ENCODE peak calls at places on chromosomes 2 and 18, in six cellular contexts. Q is A549, Y is endothelial cell of umbilical vein, E is HepG2, V is K562, M is GM12878. W is an unnamed sample.

GRCh38 chr18:23551978-23552377 is 34.3 kb downstream of the NPC1 start:
- DNase-seq in Q (no peak), Y (no peak), E (no peak), V (no peak), M (no peak), W (no peak)

GRCh38 chr18:72840109-72840508 is 27.7 kb downstream of the NETO1 start:
- DNase-seq in Q (no peak), Y (no peak), E (no peak), V (no peak), M (no peak), W (no peak)

GRCh38 chr2:98482362-98482761 is 37.7 kb downstream of the INPP4A start:
- DNase-seq in Q (no peak), Y (no peak), E (no peak), V (no peak), M (no peak), W (no peak)

GRCh38 chr18:37419866-37420265 is 145.7 kb downstream of the CELF4 start:
- DNase-seq in Q (no peak), Y (no peak), E (no peak), V (no peak), M (no peak), W (no peak)

GRCh38 chr2:113791697-113792590 is 35.5 kb upstream of the SLC35F5 start:
- DNase-seq in Q (peak), Y (peak), E (no peak), V (no peak), M (peak), W (no peak)

GRCh38 chr2:72605836-72606442 is 219.9 kb downstream of the EXOC6B start:
- DNase-seq in Q (peak), Y (peak), E (peak), V (peak), M (no peak), W (peak)

GRCh38 chr2:19195681-19196080 is 162.7 kb downstream of the OSR1 start:
- DNase-seq in Q (no peak), Y (no peak), E (no peak), V (no peak), M (no peak), W (no peak)

GRCh38 chr18:79001001-79001400 is 21.4 kb downstream of the SALL3 start:
- DNase-seq in Q (no peak), Y (no peak), E (no peak), V (no peak), M (no peak), W (no peak)

GRCh38 chr2:212387146-212387545 is 151.5 kb downstream of the ERBB4 start:
- DNase-seq in Q (no peak), Y (no peak), E (no peak), V (no peak), M (no peak), W (no peak)

GRCh38 chr2:238731961-238732360 is 115.9 kb upstream of the TWIST2 start:
- DNase-seq in Q (no peak), Y (no peak), E (no peak), V (no peak), M (no peak), W (peak)

GRCh38 chr2:19300961-19301360 is 57.5 kb downstream of the OSR1 start:
- DNase-seq in Q (no peak), Y (no peak), E (no peak), V (no peak), M (no peak), W (no peak)

GRCh38 chr2:86352137-86352931 is 14.9 kb upstream of the REEP1 start:
- DNase-seq in Q (no peak), Y (no peak), E (no peak), V (no peak), M (no peak), W (no peak)

GRCh38 chr2:95380280-95380679 is 22.2 kb upstream of the FAHD2A start:
- DNase-seq in Q (no peak), Y (no peak), E (no peak), V (no peak), M (no peak), W (no peak)

GRCh38 chr2:223855426-223855825 is 18.0 kb upstream of the AP1S3 start:
- DNase-seq in Q (peak), Y (no peak), E (peak), V (no peak), M (no peak), W (no peak)

GRCh38 chr2:17610521-17610920 is 70.0 kb downstream of the VSNL1 start:
- DNase-seq in Q (no peak), Y (no peak), E (no peak), V (no peak), M (no peak), W (no peak)

GRCh38 chr18:75344615-75345014 is 82.9 kb downstream of the SMIM21 start:
- DNase-seq in Q (no peak), Y (no peak), E (no peak), V (no peak), M (no peak), W (no peak)

GRCh38 chr2:164430166-164430783 is 191.0 kb downstream of the GRB14 start:
- DNase-seq in Q (peak), Y (peak), E (peak), V (no peak), M (no peak), W (peak)

GRCh38 chr2:191935247-191935646 is 88.4 kb upstream of the CAVIN2 start:
- DNase-seq in Q (no peak), Y (no peak), E (no peak), V (no peak), M (no peak), W (no peak)

GRCh38 chr18:76493213-76494107 is 1.6 kb downstream of the ZNF516 start:
- DNase-seq in Q (peak), Y (peak), E (peak), V (peak), M (no peak), W (peak)

GRCh38 chr2:187102381-187102780 is 253.4 kb upstream of the ZSWIM2 start:
- DNase-seq in Q (no peak), Y (no peak), E (no peak), V (no peak), M (no peak), W (no peak)

GRCh38 chr2:156490467-156490840 is 54.3 kb downstream of the GPD2 start:
- DNase-seq in Q (no peak), Y (no peak), E (no peak), V (no peak), M (no peak), W (no peak)

DNA sequence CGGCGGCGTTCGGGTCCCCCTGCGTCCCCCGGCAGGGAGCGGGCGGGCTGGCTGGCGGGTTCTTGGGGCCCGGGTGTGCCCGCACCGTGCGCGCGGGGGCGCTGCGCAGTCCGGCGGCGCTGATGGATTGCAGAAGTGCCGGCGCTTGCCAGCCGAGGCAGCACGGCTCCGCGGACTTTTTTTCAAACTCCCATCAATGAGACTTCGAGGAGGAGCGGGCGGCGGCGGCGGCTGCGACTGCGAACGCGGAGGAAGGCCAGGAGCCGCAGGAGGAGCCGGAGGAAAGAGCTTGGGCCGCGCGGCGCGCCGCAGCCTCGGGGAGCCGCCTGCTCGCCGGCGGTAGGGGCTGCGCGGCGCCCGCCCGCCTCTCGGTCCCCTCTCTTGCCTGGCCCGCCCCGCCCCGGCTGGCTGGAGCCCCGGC is at the start of gene GLI2:
- DNase-seq in Q (peak), Y (peak), E (peak), V (peak), M (no peak), W (peak)
- TF ChIP-seq POLR2A in Q (peak), Y (no peak), E (no peak), V (no peak), M (no peak), W (no peak)

DNA sequence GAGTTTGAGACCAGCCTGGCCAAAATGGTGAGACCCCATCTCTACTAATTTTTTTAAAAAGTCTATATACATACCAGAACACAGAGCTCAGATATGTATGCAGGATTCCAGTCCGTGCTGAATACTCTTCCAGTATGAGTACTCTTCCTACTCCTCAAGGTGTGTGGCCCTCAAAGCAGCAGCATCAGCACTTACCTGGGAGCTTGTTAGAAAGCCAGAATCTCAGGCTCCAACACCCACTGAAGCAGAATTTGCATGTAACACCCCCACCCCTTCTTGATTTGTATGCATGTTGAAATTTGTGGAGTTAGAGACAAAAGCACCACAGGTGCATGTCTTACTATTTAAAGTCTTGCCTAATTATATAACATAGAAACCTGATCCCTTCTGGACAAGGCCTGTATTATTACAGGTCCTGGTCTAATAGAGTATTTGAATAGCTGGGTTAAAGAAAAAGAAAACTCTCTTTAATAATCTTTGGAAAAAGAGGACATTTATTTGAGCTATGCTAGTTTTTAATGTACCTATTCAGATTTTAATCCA is 50.3 kb upstream of the NFE2L2 start:
- DNase-seq in Q (no peak), Y (no peak), E (no peak), V (no peak), M (no peak), W (no peak)
- TF ChIP-seq MYC in Q (no peak), Y (no peak), E (no peak), V (no peak), M (no peak), W (no peak)

GRCh38 chr18:9135081-9135911 is 1.3 kb upstream of the ANKRD12 start:
- DNase-seq in Q (no peak), Y (peak), E (no peak), V (no peak), M (no peak), W (no peak)
- TF ChIP-seq POLR2A in Q (no peak), Y (no peak), E (no peak), V (no peak), M (no peak), W (no peak)

DNA sequence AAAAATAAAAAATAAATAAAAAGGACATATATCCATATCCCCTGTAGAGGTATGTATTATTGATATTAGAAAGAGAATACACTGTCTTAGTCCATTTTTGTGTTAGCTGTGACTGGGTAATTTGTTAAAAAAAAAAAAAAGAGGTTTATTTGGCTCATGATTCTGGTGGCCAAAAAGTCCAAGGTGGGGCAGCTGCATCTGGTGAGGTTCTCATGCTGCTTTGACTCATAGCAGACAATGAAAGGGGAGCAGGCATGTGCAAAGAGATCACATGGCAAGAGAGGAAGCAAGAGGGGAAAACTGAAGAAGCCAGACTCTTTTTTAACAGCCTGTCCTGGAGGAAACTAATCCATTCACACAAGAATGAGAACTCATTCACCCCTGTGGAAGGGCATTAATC is 101.6 kb upstream of the MAP4K3 start:
- DNase-seq in Q (no peak), Y (no peak), E (no peak), V (no peak), M (no peak), W (no peak)
- TF ChIP-seq MYC in Q (no peak), Y (no peak), E (no peak), V (no peak), M (no peak), W (no peak)

DNA sequence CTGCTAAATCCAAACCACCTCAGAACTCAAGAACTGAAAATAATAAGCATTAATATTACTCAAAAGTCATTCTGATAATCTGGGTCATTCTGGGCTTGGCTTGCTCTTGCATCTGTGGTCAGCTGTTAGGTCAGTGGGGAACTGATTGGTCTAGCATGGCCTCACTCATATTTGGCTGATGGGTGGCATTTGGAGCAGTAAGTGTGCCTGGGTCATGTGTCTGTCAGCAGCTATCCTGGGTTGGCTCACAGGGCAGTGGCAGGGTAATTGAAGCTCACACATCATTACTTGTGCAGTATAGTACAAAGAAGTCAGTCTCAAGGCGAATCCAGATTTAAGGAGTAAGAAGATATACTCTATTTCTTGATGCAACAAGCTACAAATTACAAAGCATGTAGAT is 9.6 kb downstream of the RPL37A start:
- DNase-seq in Q (no peak), Y (no peak), E (no peak), V (no peak), M (no peak), W (peak)
- TF ChIP-seq POLR2A in Q (no peak), Y (peak), E (peak), V (no peak), M (no peak), W (no peak)

GRCh38 chr18:11495441-11495840 is 114.0 kb upstream of the SLC35G4 start:
- DNase-seq in Q (no peak), Y (no peak), E (no peak), V (no peak), M (no peak), W (no peak)

GRCh38 chr18:11497585-11497984 is 111.8 kb upstream of the SLC35G4 start:
- DNase-seq in Q (no peak), Y (no peak), E (peak), V (no peak), M (no peak), W (peak)

GRCh38 chr18:11489266-11489899 is 120.0 kb upstream of the SLC35G4 start:
- DNase-seq in Q (no peak), Y (no peak), E (no peak), V (no peak), M (no peak), W (no peak)

GRCh38 chr18:11496561-11497172 is 112.7 kb upstream of the SLC35G4 start:
- DNase-seq in Q (no peak), Y (no peak), E (no peak), V (no peak), M (no peak), W (no peak)

GRCh38 chr18:11494093-11494492 is 115.3 kb upstream of the SLC35G4 start:
- DNase-seq in Q (no peak), Y (peak), E (peak), V (no peak), M (no peak), W (no peak)
- TF ChIP-seq MYC in Q (no peak), Y (no peak), E (no peak), V (no peak), M (no peak), W (no peak)

GRCh38 chr2:42810971-42811865 is 18.8 kb upstream of the HAAO start:
- DNase-seq in Q (no peak), Y (peak), E (peak), V (peak), M (no peak), W (peak)
- TF ChIP-seq POLR2A in Q (no peak), Y (peak), E (peak), V (no peak), M (no peak), W (no peak)

GRCh38 chr2:225091336-225091735 is 49.1 kb upstream of the DOCK10 start:
- DNase-seq in Q (peak), Y (no peak), E (no peak), V (no peak), M (no peak), W (no peak)
- TF ChIP-seq MYC in Q (no peak), Y (no peak), E (no peak), V (no peak), M (no peak), W (no peak)

GRCh38 chr18:13934676-13935075 is 19.3 kb upstream of the MC2R start:
- DNase-seq in Q (no peak), Y (no peak), E (no peak), V (no peak), M (no peak), W (no peak)
- TF ChIP-seq POLR2A in Q (no peak), Y (no peak), E (no peak), V (no peak), M (no peak), W (no peak)

GRCh38 chr2:241797441-241798080 is 11.4 kb upstream of the NEU4 start:
- DNase-seq in Q (no peak), Y (no peak), E (no peak), V (no peak), M (no peak), W (no peak)
- TF ChIP-seq MYC in Q (no peak), Y (no peak), E (no peak), V (no peak), M (no peak), W (no peak)

W was measured in NB4.